ENCODE peak calls at places on chromosomes 1 and 21, in nine cellular contexts. K is HCT116, Y is prostate gland, B is breast epithelium, C is transverse colon, P is suprapubic skin, V is Panc1, Z is H1, S is GM23338. O is an unnamed sample. For H3K36me3, the result is how much of the 10 kb centered on the place peaks cover.

GRCh38 chr1:217274927-217275616 is 355.8 kb downstream of the GPATCH2 start:
- DNase-seq in V (no peak), S (no peak), Z (no peak), C (no peak), K (no peak), B (no peak), Y (no peak), P (no peak), O (no peak)

GRCh38 chr1:12446593-12446992 is 171.4 kb downstream of the DHRS3 start:
- DNase-seq in C (no peak), S (no peak), B (no peak), V (no peak), K (no peak), P (no peak), Y (no peak), Z (no peak), O (no peak)

GRCh38 chr1:153032677-153033308 is 1.8 kb downstream of the SPRR1B start:
- DNase-seq in K (peak), V (peak), B (no peak), Y (no peak), S (peak), C (no peak), Z (no peak), P (no peak), O (no peak)

GRCh38 chr21:45123440-45123839 is 49.1 kb downstream of the ADARB1 start:
- DNase-seq in S (no peak), C (no peak), P (no peak), V (no peak), Y (no peak), Z (no peak), B (no peak), K (no peak), O (no peak)

GRCh38 chr21:15204887-15205286 is 140.1 kb upstream of the NRIP1 start:
- DNase-seq in Y (no peak), B (no peak), Z (no peak), K (no peak), S (no peak), V (no peak), P (no peak), C (no peak), O (no peak)

GRCh38 chr1:15028117-15028516 is 125.4 kb upstream of the TMEM51 start:
- DNase-seq in S (no peak), C (no peak), Y (no peak), B (peak), P (peak), K (no peak), V (no peak), Z (no peak), O (peak)

GRCh38 chr1:71086331-71086730 is 5.5 kb upstream of the ZRANB2 start:
- DNase-seq in K (no peak), S (no peak), C (no peak), P (no peak), B (no peak), V (peak), Z (no peak), Y (no peak), O (no peak)

GRCh38 chr1:6586404-6586816 is 6.6 kb downstream of the ZBTB48 start:
- DNase-seq in Y (no peak), V (no peak), Z (no peak), B (no peak), P (no peak), S (no peak), C (no peak), K (no peak), O (peak)

GRCh38 chr1:48581256-48581655 is 109.3 kb upstream of the SPATA6 start:
- DNase-seq in Z (no peak), Y (no peak), C (no peak), B (no peak), S (no peak), P (no peak), V (no peak), K (no peak), O (no peak)

GRCh38 chr1:27135920-27136551 is 18.9 kb downstream of the SLC9A1 start:
- DNase-seq in B (no peak), K (no peak), C (no peak), V (no peak), Y (no peak), S (peak), Z (no peak), P (no peak), O (no peak)

GRCh38 chr21:23694396-23694795 is 1912.9 kb downstream of the MRPL39 start:
- DNase-seq in Z (no peak), P (no peak), K (no peak), B (no peak), Y (no peak), C (no peak), S (no peak), V (no peak), O (no peak)

GRCh38 chr1:228953207-228953606 is 217.9 kb downstream of the RHOU start:
- DNase-seq in S (no peak), Z (no peak), K (no peak), Y (no peak), B (no peak), P (no peak), V (no peak), C (no peak), O (no peak)

GRCh38 chr1:152374451-152374850 is 14.6 kb upstream of the FLG2 start:
- DNase-seq in S (no peak), P (no peak), K (no peak), Z (no peak), V (no peak), B (no peak), Y (no peak), C (no peak), O (no peak)

GRCh38 chr1:159917533-159917932 is 7.8 kb downstream of the TAGLN2 start:
- DNase-seq in K (no peak), B (no peak), C (peak), S (no peak), Z (no peak), P (no peak), V (no peak), Y (no peak), O (no peak)

GRCh38 chr21:21383126-21383525 is 384.9 kb downstream of the NCAM2 start:
- DNase-seq in S (no peak), Z (no peak), C (no peak), Y (no peak), K (no peak), B (no peak), V (no peak), P (no peak), O (no peak)

GRCh38 chr21:39265603-39266002 is 47.8 kb downstream of the BRWD1 start:
- DNase-seq in S (no peak), Z (no peak), B (no peak), K (no peak), V (no peak), C (no peak), P (no peak), Y (no peak), O (no peak)
- H3K36me3 ChIP-seq in S (half or more), Z (under half), B (under half), K (under half), V (under half), C (half or more), P (half or more), Y (under half), O (under half)

GRCh38 chr1:43270421-43271095 is 775 bp downstream of the TMEM125 start:
- DNase-seq in V (no peak), C (peak), K (peak), S (peak), Y (peak), B (peak), Z (peak), P (peak), O (peak)
- TF ChIP-seq POLR2AphosphoS5 in V (no peak), C (peak), K (peak), S (peak), Y (peak), B (no peak), Z (peak), P (no peak), O (no peak)

GRCh38 chr21:43745772-43746517 is 27.0 kb downstream of the PDXK start:
- DNase-seq in K (no peak), C (no peak), B (no peak), P (no peak), Y (no peak), Z (no peak), S (no peak), V (no peak), O (no peak)

GRCh38 chr21:43743934-43744333 is 25.0 kb downstream of the PDXK start:
- DNase-seq in K (no peak), P (no peak), S (no peak), Y (no peak), C (no peak), Z (no peak), V (no peak), B (no peak), O (no peak)

GRCh38 chr21:43748622-43749021 is 27.5 kb downstream of the CSTB start:
- DNase-seq in P (no peak), Z (no peak), S (no peak), V (no peak), K (no peak), Y (no peak), B (no peak), C (no peak), O (no peak)

GRCh38 chr21:43741425-43742096 is 22.6 kb downstream of the PDXK start:
- DNase-seq in P (no peak), K (no peak), C (no peak), B (no peak), Y (no peak), V (no peak), S (peak), Z (no peak), O (no peak)

GRCh38 chr21:43744725-43745124 is 25.8 kb downstream of the PDXK start:
- DNase-seq in B (no peak), Y (no peak), S (no peak), C (no peak), Z (no peak), P (no peak), K (no peak), V (no peak), O (no peak)
- TF ChIP-seq CTCF in B (no peak), Y (no peak), S (no peak), C (no peak), Z (no peak), P (no peak), K (no peak), V (no peak), O (no peak)

GRCh38 chr1:43389326-43390313 is at the start of the genes MED8 and SZT2:
- DNase-seq in C (peak), P (peak), B (peak), V (peak), Y (peak), K (peak), S (peak), Z (peak), O (peak)
- H3K36me3 ChIP-seq in C (under half), P (under half), B (under half), V (under half), Y (under half), K (under half), S (under half), Z (under half), O (under half)

GRCh38 chr1:2134232-2134603 is 60.4 kb downstream of the FAAP20 start:
- DNase-seq in B (no peak), C (no peak), S (no peak), Y (no peak), V (no peak), P (no peak), K (no peak), Z (no peak), O (no peak)

GRCh38 chr1:2134604-2135307 is 59.8 kb downstream of the FAAP20 start:
- DNase-seq in B (peak), Z (no peak), S (no peak), V (no peak), K (no peak), Y (peak), C (no peak), P (no peak), O (no peak)

GRCh38 chr1:2133879-2134215 is 60.7 kb downstream of the FAAP20 start:
- DNase-seq in P (no peak), C (no peak), S (no peak), Y (no peak), B (no peak), K (no peak), Z (no peak), V (no peak), O (no peak)

GRCh38 chr1:2132222-2133038 is 62.1 kb downstream of the FAAP20 start:
- DNase-seq in K (no peak), B (no peak), Y (no peak), S (peak), C (peak), V (peak), Z (no peak), P (peak), O (peak)

DNA sequence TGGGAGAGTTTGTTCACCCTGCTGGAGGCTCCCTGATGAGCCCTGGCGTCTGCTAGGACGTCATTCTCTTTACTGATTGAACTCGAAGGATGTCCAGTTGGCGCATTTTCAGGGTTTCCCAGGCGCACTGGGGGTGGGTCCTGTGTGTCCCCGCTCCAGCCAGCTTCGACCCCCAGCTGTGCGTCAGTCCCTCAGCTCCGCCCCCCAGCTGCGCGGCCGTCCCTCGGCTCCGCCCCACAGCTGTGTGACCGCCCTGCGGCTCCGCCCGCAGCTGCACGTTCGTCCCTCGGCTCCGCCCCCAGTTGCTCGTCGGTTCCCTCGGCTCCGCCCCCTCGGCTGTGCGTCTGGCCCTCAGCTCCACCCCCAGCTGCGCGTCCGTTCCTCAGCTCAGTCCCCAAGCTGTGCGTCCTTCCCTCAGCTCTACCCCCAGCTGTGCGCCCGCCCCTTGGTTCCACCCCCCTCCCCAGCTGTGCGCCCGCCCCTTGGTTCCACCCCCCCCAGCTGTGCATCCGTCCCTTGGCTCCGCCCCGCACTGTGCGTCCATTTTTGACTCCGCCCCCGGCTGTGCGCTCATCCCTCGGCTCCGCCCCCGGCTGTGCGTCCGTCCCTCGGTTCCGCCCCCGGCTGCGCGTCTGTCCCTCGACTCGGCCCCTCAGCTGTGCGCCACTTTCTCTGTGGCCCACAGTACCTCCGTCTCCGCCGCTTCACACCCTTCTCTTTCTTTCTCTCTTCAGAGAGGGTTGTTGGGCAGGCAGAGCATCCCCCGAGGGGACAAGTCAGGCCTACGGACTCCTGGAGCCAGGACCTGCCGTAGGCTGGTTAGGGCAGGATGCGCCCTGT is 61.3 kb downstream of the FAAP20 start:
- DNase-seq in Y (peak), Z (peak), K (peak), V (peak), S (peak), P (peak), B (peak), C (peak), O (peak)
- TF ChIP-seq POLR2AphosphoS5 in Y (peak), Z (no peak), K (no peak), V (no peak), S (no peak), P (no peak), B (peak), C (peak), O (peak)